ENCODE peak calls at places on chromosome 15, in six cellular contexts. K, L, Y, D, V and H are unnamed samples.

GRCh38 chr15:70345251-70346019 is 247.7 kb upstream of the TLE3 start:
- DNase-seq in K (no peak), L (peak; percentile 89), Y (no peak), D (no peak), V (no peak), H (no peak)

GRCh38 chr15:39200586-39200985 is 380.3 kb upstream of the THBS1 start:
- DNase-seq in K (no peak), L (no peak), Y (no peak), D (no peak), V (no peak), H (no peak)

GRCh38 chr15:56460046-56460445 is 4.9 kb downstream of the MNS1 start:
- DNase-seq in K (no peak), L (no peak), Y (no peak), D (no peak), V (no peak), H (peak; percentile 28)

GRCh38 chr15:65870889-65871533 is 1.7 kb downstream of the RAB11A start:
- DNase-seq in K (peak; percentile 58), L (no peak), Y (no peak), D (no peak), V (no peak), H (peak; percentile 46)

GRCh38 chr15:63474810-63475316 is 29.5 kb upstream of the USP3 start:
- DNase-seq in K (peak; percentile 98), L (no peak), Y (no peak), D (no peak), V (no peak), H (no peak)

GRCh38 chr15:92112711-92113110 is 259.2 kb downstream of the SLCO3A1 start:
- DNase-seq in K (no peak), L (no peak), Y (no peak), D (no peak), V (no peak), H (no peak)

GRCh38 chr15:39358441-39359041 is 222.3 kb upstream of the THBS1 start:
- DNase-seq in K (peak; percentile 61), L (no peak), Y (peak; percentile 45), D (peak; percentile 39), V (no peak), H (peak; percentile 92)

GRCh38 chr15:78301326-78301725 is 1.9 kb upstream of the SKIC8 start:
- DNase-seq in K (peak; percentile 64), L (no peak), Y (no peak), D (no peak), V (no peak), H (no peak)

GRCh38 chr15:72220678-72221077 is 10.3 kb downstream of the PKM start:
- DNase-seq in K (no peak), L (no peak), Y (no peak), D (no peak), V (no peak), H (no peak)

GRCh38 chr15:71570736-71571135 is 239.6 kb upstream of the NR2E3 start:
- DNase-seq in K (no peak), L (peak; percentile 66), Y (no peak), D (no peak), V (no peak), H (no peak)

DNA sequence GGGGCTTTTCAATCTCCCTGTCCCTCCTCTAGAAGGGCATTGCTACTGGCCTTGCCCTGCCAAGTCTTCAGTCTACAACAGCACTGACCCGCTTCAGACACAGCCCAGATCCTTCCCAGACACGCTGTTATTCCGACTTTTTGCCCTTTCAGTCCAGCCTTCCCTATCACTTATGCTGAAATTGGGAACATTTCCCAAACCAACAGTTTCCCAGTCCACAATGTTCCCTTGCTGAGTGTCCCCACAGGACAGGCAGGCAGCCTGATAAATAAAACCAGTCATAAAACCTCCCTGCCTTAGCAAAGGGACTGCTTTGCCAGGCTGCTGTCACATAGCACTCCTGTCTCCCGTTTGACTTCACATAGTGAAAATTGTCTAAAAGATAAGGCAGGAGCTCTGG is 43.5 kb downstream of the GOLGA6L2 start:
- DNase-seq in K (no peak), L (no peak), Y (peak; percentile 29), D (peak; percentile 50), V (no peak), H (no peak)
- TF ChIP-seq CTCF in K (no peak), L (no peak), Y (no peak), D (no peak), V (no peak), H (no peak)

GRCh38 chr15:64636541-64636940 is 138.8 kb downstream of the RBPMS2 start:
- DNase-seq in K (no peak), L (no peak), Y (no peak), D (no peak), V (no peak), H (no peak)

GRCh38 chr15:64634020-64634419 is 141.4 kb downstream of the RBPMS2 start:
- DNase-seq in K (peak; percentile 91), L (no peak), Y (no peak), D (no peak), V (no peak), H (no peak)

GRCh38 chr15:64636101-64636500 is 139.3 kb downstream of the RBPMS2 start:
- DNase-seq in K (no peak), L (no peak), Y (no peak), D (no peak), V (no peak), H (no peak)

GRCh38 chr15:64634576-64635485 is 140.6 kb downstream of the RBPMS2 start:
- DNase-seq in K (peak; percentile 88), L (no peak), Y (no peak), D (no peak), V (no peak), H (peak; percentile 47)

GRCh38 chr15:64635486-64635815 is 139.9 kb downstream of the RBPMS2 start:
- DNase-seq in K (peak; percentile 41), L (no peak), Y (peak; percentile 21), D (peak; percentile 76), V (no peak), H (peak; percentile 84)
- H3K4me3 ChIP-seq in K (no peak overlapping the region), L (no peak overlapping the region), Y (no peak overlapping the region), D (no peak overlapping the region), V (no peak overlapping the region), H (no peak overlapping the region)

GRCh38 chr15:80669599-80670273 is 25.4 kb upstream of the ABHD17C start:
- DNase-seq in K (peak; percentile 54), L (no peak), Y (no peak), D (no peak), V (no peak), H (no peak)

GRCh38 chr15:80677041-80677440 is 18.1 kb upstream of the ABHD17C start:
- DNase-seq in K (no peak), L (no peak), Y (no peak), D (no peak), V (no peak), H (no peak)

GRCh38 chr15:80674245-80674614 is 20.9 kb upstream of the ABHD17C start:
- DNase-seq in K (peak; percentile 73), L (no peak), Y (no peak), D (no peak), V (no peak), H (no peak)

GRCh38 chr15:80668546-80669236 is 26.4 kb upstream of the ABHD17C start:
- DNase-seq in K (no peak), L (no peak), Y (no peak), D (no peak), V (no peak), H (no peak)

GRCh38 chr15:80673561-80674244 is 21.4 kb upstream of the ABHD17C start:
- DNase-seq in K (peak; percentile 11), L (no peak), Y (no peak), D (no peak), V (no peak), H (no peak)
- TF ChIP-seq CTCF in K (no peak), L (no peak), Y (no peak), D (no peak), V (no peak), H (peak; percentile 1)

DNA sequence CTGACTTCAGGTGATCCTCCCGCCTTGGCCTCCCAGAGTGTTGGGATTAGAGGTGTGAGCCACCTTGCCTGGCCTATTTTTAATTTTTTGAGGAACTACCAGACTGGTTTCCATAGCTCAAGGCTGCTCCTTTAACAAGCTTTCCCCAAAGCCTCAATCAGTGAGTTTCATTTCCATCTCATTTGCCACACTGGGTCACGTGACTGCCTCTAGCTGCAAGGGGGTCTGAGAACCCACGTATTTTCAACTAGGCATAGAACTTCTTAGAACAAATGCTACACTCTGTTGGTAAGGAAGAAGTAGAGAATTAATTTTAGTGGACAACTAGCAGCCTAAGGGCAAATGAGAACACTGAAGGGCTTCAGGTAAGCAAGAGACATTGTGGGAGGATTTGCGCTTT is 3.1 kb upstream of the CD276 start:
- DNase-seq in K (no peak), L (no peak), Y (no peak), D (no peak), V (no peak), H (no peak)
- H3K4me3 ChIP-seq in K (no peak overlapping the region), L (no peak overlapping the region), Y (no peak overlapping the region), D (no peak overlapping the region), V (no peak overlapping the region), H (no peak overlapping the region)